ENCODE peak calls at places on chromosomes 13 and 19, in four cellular contexts. M is tibial nerve, X is gastrocnemius medialis, R is small intestine. I is an unnamed sample. For H3K4me1, the result is how much of the 10 kb centered on the place peaks cover.

GRCh38 chr19:2777952-2778683 is 5.0 kb downstream of the SGTA start:
- DNase-seq in M (no peak), X (no peak), R (no peak), I (no peak)

GRCh38 chr13:33006646-33007045 is 9.6 kb upstream of the KL start:
- DNase-seq in M (no peak), X (no peak), R (no peak), I (no peak)

GRCh38 chr19:57888494-57889231 is at the start of gene ZNF814:
- DNase-seq in M (peak), X (peak), R (peak), I (peak)

GRCh38 chr19:18364826-18365528 is 21.0 kb upstream of the GDF15 start:
- DNase-seq in M (peak), X (peak), R (peak), I (peak)

GRCh38 chr13:106284358-106284757 is 251.1 kb downstream of the EFNB2 start:
- DNase-seq in M (no peak), X (no peak), R (no peak), I (no peak)

GRCh38 chr19:797528-798414 is 519 bp downstream of the PTBP1 start:
- DNase-seq in M (peak), X (peak), R (peak), I (peak)

GRCh38 chr19:38506723-38507550 is 73.4 kb downstream of the RYR1 start:
- DNase-seq in M (peak), X (peak), R (peak), I (peak)

GRCh38 chr19:2394054-2394668 is 33.2 kb downstream of the TIMM13 start:
- DNase-seq in M (peak), X (no peak), R (peak), I (no peak)

GRCh38 chr19:47511681-47512080 is 3.2 kb downstream of the NAPA start:
- DNase-seq in M (no peak), X (peak), R (no peak), I (no peak)
- H3K27ac ChIP-seq in M (no peak), X (peak), R (peak), I (no peak)

DNA sequence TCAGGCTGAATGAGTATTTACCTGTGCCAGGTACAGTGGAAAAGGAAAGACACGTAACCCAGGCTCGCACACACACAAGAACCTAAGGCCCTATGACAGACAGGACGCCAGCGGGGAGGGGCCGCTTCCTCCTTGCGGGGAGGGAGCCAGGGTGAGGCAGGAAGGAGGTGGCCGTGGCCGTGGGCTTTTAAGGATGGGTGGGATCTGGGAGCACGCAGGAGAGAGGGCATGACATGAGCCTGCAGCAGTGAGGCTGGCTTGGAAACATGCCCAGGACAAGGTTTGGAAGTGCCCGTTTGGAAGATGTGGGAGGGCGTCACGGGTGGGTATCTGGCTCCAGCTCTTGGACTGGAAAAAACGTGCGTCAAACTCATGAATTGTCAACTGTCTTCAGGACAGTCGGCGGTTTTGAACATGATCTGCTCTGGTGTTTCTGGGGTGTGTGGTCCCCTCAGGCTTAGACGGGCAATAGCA is 20.1 kb downstream of the SH3GL1 start:
- DNase-seq in M (no peak), X (no peak), R (peak), I (no peak)
- H3K4me1 ChIP-seq in M (half or more), X (half or more), R (under half), I (under half)

GRCh38 chr13:47503468-47503867 is 497.6 kb downstream of the SUCLA2 start:
- DNase-seq in M (no peak), X (no peak), R (no peak), I (no peak)

GRCh38 chr13:47499358-47500150 is 501.5 kb downstream of the SUCLA2 start:
- DNase-seq in M (no peak), X (no peak), R (no peak), I (no peak)
- H3K27ac ChIP-seq in M (no peak), X (no peak), R (no peak), I (no peak)

GRCh38 chr19:48616491-48617056 is 1.7 kb upstream of the FAM83E start:
- DNase-seq in M (no peak), X (no peak), R (no peak), I (no peak)
- H3K4me1 ChIP-seq in M (under half), X (half or more), R (under half), I (under half)

DNA sequence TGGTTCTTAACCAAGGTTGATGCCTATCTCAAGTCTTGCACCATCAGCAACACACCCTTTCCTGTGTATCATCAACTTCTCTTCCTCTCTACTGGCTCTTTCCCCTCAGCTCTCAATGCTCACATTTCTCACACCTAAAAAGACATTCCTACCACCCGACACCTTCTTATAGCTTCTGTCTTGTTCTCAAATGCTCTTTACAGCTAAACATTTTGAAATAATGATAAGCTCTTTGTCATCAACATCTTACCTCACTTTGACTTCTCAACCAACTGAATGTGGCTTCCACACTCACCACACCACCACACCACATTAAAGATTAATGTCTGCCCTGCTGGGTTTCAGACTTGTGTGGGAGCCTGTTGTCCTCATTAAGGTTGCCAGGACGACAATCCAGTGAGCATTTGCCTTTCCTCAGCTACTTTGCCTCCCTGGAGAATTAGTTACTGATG is 67.8 kb downstream of the RXFP2 start:
- DNase-seq in M (no peak), X (no peak), R (no peak), I (no peak)
- H3K27ac ChIP-seq in M (no peak), X (no peak), R (no peak), I (no peak)

GRCh38 chr19:10670187-10670586 is 16.0 kb downstream of the ILF3 start:
- DNase-seq in M (no peak), X (no peak), R (no peak), I (no peak)
- H3K4me1 ChIP-seq in M (under half), X (under half), R (under half), I (under half)

GRCh38 chr13:114067886-114068722 is 64.3 kb downstream of the RASA3 start:
- DNase-seq in M (no peak), X (no peak), R (no peak), I (peak)
- H3K27ac ChIP-seq in M (peak), X (peak), R (peak), I (no peak)

DNA sequence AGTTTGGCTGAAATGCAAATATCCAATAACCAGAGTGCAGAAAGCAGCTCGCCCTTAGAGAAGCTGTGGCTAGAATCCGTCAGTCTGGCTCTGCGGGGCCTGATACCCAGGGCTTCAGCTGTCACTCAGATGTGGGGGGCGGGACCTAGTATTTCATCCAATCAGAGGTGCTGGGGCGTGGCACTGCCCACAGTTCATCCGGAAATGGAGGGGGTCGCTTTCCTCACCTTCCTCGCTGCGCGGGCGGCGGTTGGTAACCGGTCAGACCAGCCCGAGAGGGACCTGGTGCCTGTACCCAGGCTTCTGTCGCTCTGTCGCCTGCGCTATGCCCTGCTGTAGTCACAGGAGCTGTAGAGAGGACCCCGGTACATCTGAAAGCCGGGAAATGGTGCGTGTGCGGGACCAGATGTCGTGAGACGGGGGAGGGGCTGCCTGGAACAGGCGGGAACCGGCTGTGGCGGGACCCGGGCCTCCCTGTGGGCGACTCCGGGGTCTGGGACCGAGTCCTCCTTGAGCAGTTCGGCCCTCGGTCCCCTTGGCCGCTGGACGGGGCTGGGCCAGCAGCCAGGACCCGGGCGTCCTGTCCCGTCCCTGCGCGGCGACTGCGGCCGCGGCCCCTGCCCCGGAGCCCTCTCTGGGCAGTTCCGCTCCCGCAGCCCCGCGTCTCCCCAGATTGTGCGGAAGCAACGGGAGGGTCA is at the start of gene ZNF700:
- DNase-seq in M (peak), X (peak), R (peak), I (peak)
- H3K4me1 ChIP-seq in M (under half), X (under half), R (under half), I (under half)

GRCh38 chr19:42233638-42234292 is 8.6 kb downstream of the GSK3A start:
- DNase-seq in M (no peak), X (no peak), R (peak), I (no peak)

GRCh38 chr19:42234364-42234763 is 8.0 kb downstream of the GSK3A start:
- DNase-seq in M (no peak), X (no peak), R (no peak), I (no peak)

GRCh38 chr19:42233106-42233505 is 9.3 kb downstream of the GSK3A start:
- DNase-seq in M (no peak), X (no peak), R (no peak), I (no peak)

GRCh38 chr19:42232435-42232834 is 10.0 kb downstream of the GSK3A start:
- DNase-seq in M (no peak), X (no peak), R (no peak), I (no peak)

DNA sequence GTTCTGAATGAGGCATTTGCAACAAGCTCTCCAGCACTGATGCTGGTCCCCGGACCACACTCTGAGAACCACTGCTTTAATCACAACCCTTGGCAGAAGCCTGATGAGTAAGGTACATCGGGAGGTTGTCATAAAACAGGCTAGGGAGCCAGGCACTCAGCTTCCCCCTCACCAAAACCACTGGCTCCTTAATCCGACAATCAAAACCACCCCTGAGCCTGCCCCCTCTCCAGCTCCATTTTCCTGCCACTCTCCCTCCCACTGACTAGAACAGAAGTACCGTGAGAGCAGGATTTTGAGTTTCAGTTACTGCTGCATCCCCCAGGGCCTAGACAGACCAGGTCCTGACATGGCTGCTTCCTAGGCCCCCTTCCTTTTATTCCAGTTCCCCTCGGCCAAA is 7.2 kb downstream of the GSK3A start:
- DNase-seq in M (no peak), X (no peak), R (no peak), I (no peak)
- H3K27ac ChIP-seq in M (no peak), X (no peak), R (no peak), I (no peak)

I was measured in aorta.